ENCODE peak calls at places on chromosome 19, in seven cellular contexts. One of them, this sample, is unnamed.

GRCh38 chr19:18389095-18389735 is 3.3 kb downstream of the GDF15 start:
- DNase-seq in stimulated activated CD4-positive, alpha-beta T cell treated with anti-CD3 and anti-CD28 coated beads, Interleukin-1b, Interleukin-23, amount 100 ng/mL, for 1 hour: no peak
- DNase-seq in AG08396: no peak
- DNase-seq in H9: no peak
- DNase-seq in C1 segment of cervical spinal cord: no peak
- DNase-seq in HT1080: no peak
- DNase-seq in stimulated activated effector memory CD8-positive, alpha-beta T cell treated with anti-CD3 and anti-CD28 coated beads, Interleukin-12 subunit alpha, Interleukin-12 subunit beta, amount 100 ng/mL, for 72 hours: no peak
- DNase-seq in this sample: no peak

GRCh38 chr19:27858981-27859581 is 1353.9 kb downstream of the UQCRFS1 start:
- DNase-seq in stimulated activated effector memory CD8-positive, alpha-beta T cell treated with anti-CD3 and anti-CD28 coated beads, Interleukin-12 subunit alpha, Interleukin-12 subunit beta, amount 100 ng/mL, for 72 hours: no peak
- DNase-seq in H9: no peak
- DNase-seq in HT1080: no peak
- DNase-seq in C1 segment of cervical spinal cord: no peak
- DNase-seq in AG08396: no peak
- DNase-seq in stimulated activated CD4-positive, alpha-beta T cell treated with anti-CD3 and anti-CD28 coated beads, Interleukin-1b, Interleukin-23, amount 100 ng/mL, for 1 hour: no peak
- DNase-seq in this sample: no peak

GRCh38 chr19:10137751-10138682 is 18.3 kb upstream of the EIF3G start:
- DNase-seq in stimulated activated CD4-positive, alpha-beta T cell treated with anti-CD3 and anti-CD28 coated beads, Interleukin-1b, Interleukin-23, amount 100 ng/mL, for 1 hour: no peak
- DNase-seq in C1 segment of cervical spinal cord: peak
- DNase-seq in H9: no peak
- DNase-seq in AG08396: no peak
- DNase-seq in HT1080: no peak
- DNase-seq in stimulated activated effector memory CD8-positive, alpha-beta T cell treated with anti-CD3 and anti-CD28 coated beads, Interleukin-12 subunit alpha, Interleukin-12 subunit beta, amount 100 ng/mL, for 72 hours: no peak
- DNase-seq in this sample: peak

GRCh38 chr19:1254081-1254527 is 5.7 kb downstream of the MIDN start:
- DNase-seq in AG08396: no peak
- DNase-seq in C1 segment of cervical spinal cord: no peak
- DNase-seq in stimulated activated CD4-positive, alpha-beta T cell treated with anti-CD3 and anti-CD28 coated beads, Interleukin-1b, Interleukin-23, amount 100 ng/mL, for 1 hour: no peak
- DNase-seq in stimulated activated effector memory CD8-positive, alpha-beta T cell treated with anti-CD3 and anti-CD28 coated beads, Interleukin-12 subunit alpha, Interleukin-12 subunit beta, amount 100 ng/mL, for 72 hours: no peak
- DNase-seq in H9: no peak
- DNase-seq in HT1080: no peak
- DNase-seq in this sample: peak

GRCh38 chr19:52662631-52663030 is 24.5 kb upstream of the ZNF83 start:
- DNase-seq in C1 segment of cervical spinal cord: no peak
- DNase-seq in H9: no peak
- DNase-seq in stimulated activated effector memory CD8-positive, alpha-beta T cell treated with anti-CD3 and anti-CD28 coated beads, Interleukin-12 subunit alpha, Interleukin-12 subunit beta, amount 100 ng/mL, for 72 hours: no peak
- DNase-seq in AG08396: no peak
- DNase-seq in HT1080: peak
- DNase-seq in stimulated activated CD4-positive, alpha-beta T cell treated with anti-CD3 and anti-CD28 coated beads, Interleukin-1b, Interleukin-23, amount 100 ng/mL, for 1 hour: no peak
- DNase-seq in this sample: no peak

GRCh38 chr19:35135389-35135909 is 590 bp upstream of the LGI4 start:
- DNase-seq in stimulated activated CD4-positive, alpha-beta T cell treated with anti-CD3 and anti-CD28 coated beads, Interleukin-1b, Interleukin-23, amount 100 ng/mL, for 1 hour: peak
- DNase-seq in stimulated activated effector memory CD8-positive, alpha-beta T cell treated with anti-CD3 and anti-CD28 coated beads, Interleukin-12 subunit alpha, Interleukin-12 subunit beta, amount 100 ng/mL, for 72 hours: peak
- DNase-seq in AG08396: peak
- DNase-seq in H9: peak
- DNase-seq in C1 segment of cervical spinal cord: no peak
- DNase-seq in HT1080: peak
- DNase-seq in this sample: peak

GRCh38 chr19:55563261-55563690 is 17.4 kb downstream of the ZNF579 start:
- DNase-seq in HT1080: no peak
- DNase-seq in C1 segment of cervical spinal cord: no peak
- DNase-seq in AG08396: peak
- DNase-seq in stimulated activated CD4-positive, alpha-beta T cell treated with anti-CD3 and anti-CD28 coated beads, Interleukin-1b, Interleukin-23, amount 100 ng/mL, for 1 hour: no peak
- DNase-seq in H9: no peak
- DNase-seq in stimulated activated effector memory CD8-positive, alpha-beta T cell treated with anti-CD3 and anti-CD28 coated beads, Interleukin-12 subunit alpha, Interleukin-12 subunit beta, amount 100 ng/mL, for 72 hours: no peak
- DNase-seq in this sample: no peak

GRCh38 chr19:13920940-13921744 is 15.1 kb downstream of the CC2D1A start:
- DNase-seq in C1 segment of cervical spinal cord: no peak
- DNase-seq in stimulated activated effector memory CD8-positive, alpha-beta T cell treated with anti-CD3 and anti-CD28 coated beads, Interleukin-12 subunit alpha, Interleukin-12 subunit beta, amount 100 ng/mL, for 72 hours: peak
- DNase-seq in AG08396: peak
- DNase-seq in HT1080: peak
- DNase-seq in H9: peak
- DNase-seq in stimulated activated CD4-positive, alpha-beta T cell treated with anti-CD3 and anti-CD28 coated beads, Interleukin-1b, Interleukin-23, amount 100 ng/mL, for 1 hour: no peak
- DNase-seq in this sample: no peak

GRCh38 chr19:46753420-46754155 is 7.3 kb upstream of the STRN4 start:
- DNase-seq in HT1080: no peak
- DNase-seq in stimulated activated effector memory CD8-positive, alpha-beta T cell treated with anti-CD3 and anti-CD28 coated beads, Interleukin-12 subunit alpha, Interleukin-12 subunit beta, amount 100 ng/mL, for 72 hours: peak
- DNase-seq in stimulated activated CD4-positive, alpha-beta T cell treated with anti-CD3 and anti-CD28 coated beads, Interleukin-1b, Interleukin-23, amount 100 ng/mL, for 1 hour: peak
- DNase-seq in C1 segment of cervical spinal cord: no peak
- DNase-seq in H9: peak
- DNase-seq in AG08396: no peak
- DNase-seq in this sample: no peak

GRCh38 chr19:7973883-7974282 is 30.4 kb upstream of the TIMM44 start:
- DNase-seq in C1 segment of cervical spinal cord: no peak
- DNase-seq in AG08396: no peak
- DNase-seq in stimulated activated effector memory CD8-positive, alpha-beta T cell treated with anti-CD3 and anti-CD28 coated beads, Interleukin-12 subunit alpha, Interleukin-12 subunit beta, amount 100 ng/mL, for 72 hours: no peak
- DNase-seq in H9: no peak
- DNase-seq in HT1080: no peak
- DNase-seq in stimulated activated CD4-positive, alpha-beta T cell treated with anti-CD3 and anti-CD28 coated beads, Interleukin-1b, Interleukin-23, amount 100 ng/mL, for 1 hour: no peak
- DNase-seq in this sample: peak

GRCh38 chr19:52492991-52493470 is 34.4 kb upstream of the ZNF808 start:
- DNase-seq in HT1080: no peak
- DNase-seq in stimulated activated effector memory CD8-positive, alpha-beta T cell treated with anti-CD3 and anti-CD28 coated beads, Interleukin-12 subunit alpha, Interleukin-12 subunit beta, amount 100 ng/mL, for 72 hours: no peak
- DNase-seq in stimulated activated CD4-positive, alpha-beta T cell treated with anti-CD3 and anti-CD28 coated beads, Interleukin-1b, Interleukin-23, amount 100 ng/mL, for 1 hour: no peak
- DNase-seq in AG08396: no peak
- DNase-seq in H9: peak
- DNase-seq in C1 segment of cervical spinal cord: no peak
- DNase-seq in this sample: no peak

GRCh38 chr19:48051345-48052033 is 7.6 kb upstream of the CABP5 start:
- DNase-seq in HT1080: no peak
- DNase-seq in C1 segment of cervical spinal cord: no peak
- DNase-seq in H9: no peak
- DNase-seq in AG08396: no peak
- DNase-seq in stimulated activated CD4-positive, alpha-beta T cell treated with anti-CD3 and anti-CD28 coated beads, Interleukin-1b, Interleukin-23, amount 100 ng/mL, for 1 hour: no peak
- DNase-seq in stimulated activated effector memory CD8-positive, alpha-beta T cell treated with anti-CD3 and anti-CD28 coated beads, Interleukin-12 subunit alpha, Interleukin-12 subunit beta, amount 100 ng/mL, for 72 hours: no peak
- DNase-seq in this sample: no peak

GRCh38 chr19:1098177-1099051 is 3.2 kb upstream of the POLR2E start:
- DNase-seq in stimulated activated CD4-positive, alpha-beta T cell treated with anti-CD3 and anti-CD28 coated beads, Interleukin-1b, Interleukin-23, amount 100 ng/mL, for 1 hour: no peak
- DNase-seq in H9: no peak
- DNase-seq in C1 segment of cervical spinal cord: no peak
- DNase-seq in stimulated activated effector memory CD8-positive, alpha-beta T cell treated with anti-CD3 and anti-CD28 coated beads, Interleukin-12 subunit alpha, Interleukin-12 subunit beta, amount 100 ng/mL, for 72 hours: no peak
- DNase-seq in HT1080: no peak
- DNase-seq in AG08396: no peak
- DNase-seq in this sample: no peak

GRCh38 chr19:52270266-52270885 is 989 bp downstream of the ZNF766 start:
- DNase-seq in C1 segment of cervical spinal cord: no peak
- DNase-seq in H9: no peak
- DNase-seq in AG08396: peak
- DNase-seq in stimulated activated effector memory CD8-positive, alpha-beta T cell treated with anti-CD3 and anti-CD28 coated beads, Interleukin-12 subunit alpha, Interleukin-12 subunit beta, amount 100 ng/mL, for 72 hours: peak
- DNase-seq in stimulated activated CD4-positive, alpha-beta T cell treated with anti-CD3 and anti-CD28 coated beads, Interleukin-1b, Interleukin-23, amount 100 ng/mL, for 1 hour: no peak
- DNase-seq in HT1080: peak
- DNase-seq in this sample: no peak

GRCh38 chr19:5753743-5754142 is 30.8 kb downstream of the PRR22 start:
- DNase-seq in C1 segment of cervical spinal cord: no peak
- DNase-seq in stimulated activated CD4-positive, alpha-beta T cell treated with anti-CD3 and anti-CD28 coated beads, Interleukin-1b, Interleukin-23, amount 100 ng/mL, for 1 hour: no peak
- DNase-seq in stimulated activated effector memory CD8-positive, alpha-beta T cell treated with anti-CD3 and anti-CD28 coated beads, Interleukin-12 subunit alpha, Interleukin-12 subunit beta, amount 100 ng/mL, for 72 hours: no peak
- DNase-seq in H9: no peak
- DNase-seq in HT1080: no peak
- DNase-seq in AG08396: no peak
- DNase-seq in this sample: no peak

GRCh38 chr19:11539495-11540365 is 1.1 kb downstream of the CNN1 start:
- DNase-seq in C1 segment of cervical spinal cord: no peak
- DNase-seq in stimulated activated effector memory CD8-positive, alpha-beta T cell treated with anti-CD3 and anti-CD28 coated beads, Interleukin-12 subunit alpha, Interleukin-12 subunit beta, amount 100 ng/mL, for 72 hours: no peak
- DNase-seq in AG08396: peak
- DNase-seq in H9: no peak
- DNase-seq in stimulated activated CD4-positive, alpha-beta T cell treated with anti-CD3 and anti-CD28 coated beads, Interleukin-1b, Interleukin-23, amount 100 ng/mL, for 1 hour: no peak
- DNase-seq in HT1080: no peak
- DNase-seq in this sample: no peak

GRCh38 chr19:29380581-29380980 is 145.2 kb upstream of the VSTM2B start:
- DNase-seq in C1 segment of cervical spinal cord: no peak
- DNase-seq in AG08396: no peak
- DNase-seq in H9: peak
- DNase-seq in HT1080: no peak
- DNase-seq in stimulated activated effector memory CD8-positive, alpha-beta T cell treated with anti-CD3 and anti-CD28 coated beads, Interleukin-12 subunit alpha, Interleukin-12 subunit beta, amount 100 ng/mL, for 72 hours: peak
- DNase-seq in stimulated activated CD4-positive, alpha-beta T cell treated with anti-CD3 and anti-CD28 coated beads, Interleukin-1b, Interleukin-23, amount 100 ng/mL, for 1 hour: no peak
- DNase-seq in this sample: no peak

GRCh38 chr19:1672038-1672768 is 19.8 kb upstream of the TCF3 start:
- DNase-seq in H9: peak
- DNase-seq in HT1080: no peak
- DNase-seq in stimulated activated effector memory CD8-positive, alpha-beta T cell treated with anti-CD3 and anti-CD28 coated beads, Interleukin-12 subunit alpha, Interleukin-12 subunit beta, amount 100 ng/mL, for 72 hours: peak
- DNase-seq in stimulated activated CD4-positive, alpha-beta T cell treated with anti-CD3 and anti-CD28 coated beads, Interleukin-1b, Interleukin-23, amount 100 ng/mL, for 1 hour: peak
- DNase-seq in AG08396: peak
- DNase-seq in C1 segment of cervical spinal cord: no peak
- DNase-seq in this sample: no peak

GRCh38 chr19:30206187-30206586 is 166.0 kb upstream of the ZNF536 start:
- DNase-seq in C1 segment of cervical spinal cord: no peak
- DNase-seq in H9: peak
- DNase-seq in AG08396: no peak
- DNase-seq in stimulated activated effector memory CD8-positive, alpha-beta T cell treated with anti-CD3 and anti-CD28 coated beads, Interleukin-12 subunit alpha, Interleukin-12 subunit beta, amount 100 ng/mL, for 72 hours: no peak
- DNase-seq in HT1080: no peak
- DNase-seq in stimulated activated CD4-positive, alpha-beta T cell treated with anti-CD3 and anti-CD28 coated beads, Interleukin-1b, Interleukin-23, amount 100 ng/mL, for 1 hour: no peak
- DNase-seq in this sample: no peak

GRCh38 chr19:18416778-18417249 is 2.4 kb upstream of the SSBP4 start:
- DNase-seq in HT1080: peak
- DNase-seq in H9: peak
- DNase-seq in AG08396: peak
- DNase-seq in stimulated activated effector memory CD8-positive, alpha-beta T cell treated with anti-CD3 and anti-CD28 coated beads, Interleukin-12 subunit alpha, Interleukin-12 subunit beta, amount 100 ng/mL, for 72 hours: peak
- DNase-seq in C1 segment of cervical spinal cord: no peak
- DNase-seq in stimulated activated CD4-positive, alpha-beta T cell treated with anti-CD3 and anti-CD28 coated beads, Interleukin-1b, Interleukin-23, amount 100 ng/mL, for 1 hour: no peak
- DNase-seq in this sample: peak

GRCh38 chr19:45498411-45499195 is at the start of gene PPM1N:
- DNase-seq in stimulated activated CD4-positive, alpha-beta T cell treated with anti-CD3 and anti-CD28 coated beads, Interleukin-1b, Interleukin-23, amount 100 ng/mL, for 1 hour: no peak
- DNase-seq in HT1080: no peak
- DNase-seq in stimulated activated effector memory CD8-positive, alpha-beta T cell treated with anti-CD3 and anti-CD28 coated beads, Interleukin-12 subunit alpha, Interleukin-12 subunit beta, amount 100 ng/mL, for 72 hours: peak
- DNase-seq in AG08396: peak
- DNase-seq in H9: peak
- DNase-seq in C1 segment of cervical spinal cord: no peak
- DNase-seq in this sample: no peak

GRCh38 chr19:42325896-42326771 is 699 bp downstream of the MEGF8 start:
- DNase-seq in stimulated activated effector memory CD8-positive, alpha-beta T cell treated with anti-CD3 and anti-CD28 coated beads, Interleukin-12 subunit alpha, Interleukin-12 subunit beta, amount 100 ng/mL, for 72 hours: no peak
- DNase-seq in H9: peak
- DNase-seq in C1 segment of cervical spinal cord: no peak
- DNase-seq in AG08396: no peak
- DNase-seq in stimulated activated CD4-positive, alpha-beta T cell treated with anti-CD3 and anti-CD28 coated beads, Interleukin-1b, Interleukin-23, amount 100 ng/mL, for 1 hour: no peak
- DNase-seq in HT1080: no peak
- DNase-seq in this sample: no peak

GRCh38 chr19:45668342-45668871 is 386 bp downstream of the GIPR start:
- DNase-seq in stimulated activated effector memory CD8-positive, alpha-beta T cell treated with anti-CD3 and anti-CD28 coated beads, Interleukin-12 subunit alpha, Interleukin-12 subunit beta, amount 100 ng/mL, for 72 hours: peak
- DNase-seq in stimulated activated CD4-positive, alpha-beta T cell treated with anti-CD3 and anti-CD28 coated beads, Interleukin-1b, Interleukin-23, amount 100 ng/mL, for 1 hour: no peak
- DNase-seq in AG08396: no peak
- DNase-seq in HT1080: no peak
- DNase-seq in C1 segment of cervical spinal cord: no peak
- DNase-seq in H9: no peak
- DNase-seq in this sample: no peak

GRCh38 chr19:48982280-48982679 is 10.8 kb downstream of the GYS1 start:
- DNase-seq in stimulated activated effector memory CD8-positive, alpha-beta T cell treated with anti-CD3 and anti-CD28 coated beads, Interleukin-12 subunit alpha, Interleukin-12 subunit beta, amount 100 ng/mL, for 72 hours: no peak
- DNase-seq in stimulated activated CD4-positive, alpha-beta T cell treated with anti-CD3 and anti-CD28 coated beads, Interleukin-1b, Interleukin-23, amount 100 ng/mL, for 1 hour: no peak
- DNase-seq in HT1080: no peak
- DNase-seq in C1 segment of cervical spinal cord: no peak
- DNase-seq in AG08396: no peak
- DNase-seq in H9: no peak
- DNase-seq in this sample: no peak

GRCh38 chr19:46126086-46126485 is 1.6 kb upstream of the IGFL3 start:
- DNase-seq in AG08396: no peak
- DNase-seq in stimulated activated CD4-positive, alpha-beta T cell treated with anti-CD3 and anti-CD28 coated beads, Interleukin-1b, Interleukin-23, amount 100 ng/mL, for 1 hour: no peak
- DNase-seq in H9: no peak
- DNase-seq in stimulated activated effector memory CD8-positive, alpha-beta T cell treated with anti-CD3 and anti-CD28 coated beads, Interleukin-12 subunit alpha, Interleukin-12 subunit beta, amount 100 ng/mL, for 72 hours: no peak
- DNase-seq in HT1080: no peak
- DNase-seq in C1 segment of cervical spinal cord: no peak
- DNase-seq in this sample: no peak

GRCh38 chr19:8325454-8325853 is 4.2 kb downstream of the RPS28 start:
- DNase-seq in stimulated activated CD4-positive, alpha-beta T cell treated with anti-CD3 and anti-CD28 coated beads, Interleukin-1b, Interleukin-23, amount 100 ng/mL, for 1 hour: no peak
- DNase-seq in stimulated activated effector memory CD8-positive, alpha-beta T cell treated with anti-CD3 and anti-CD28 coated beads, Interleukin-12 subunit alpha, Interleukin-12 subunit beta, amount 100 ng/mL, for 72 hours: no peak
- DNase-seq in H9: no peak
- DNase-seq in C1 segment of cervical spinal cord: no peak
- DNase-seq in AG08396: no peak
- DNase-seq in HT1080: no peak
- DNase-seq in this sample: no peak

GRCh38 chr19:23817519-23817918 is 58.8 kb upstream of the ZNF681 start:
- DNase-seq in stimulated activated effector memory CD8-positive, alpha-beta T cell treated with anti-CD3 and anti-CD28 coated beads, Interleukin-12 subunit alpha, Interleukin-12 subunit beta, amount 100 ng/mL, for 72 hours: peak
- DNase-seq in AG08396: no peak
- DNase-seq in C1 segment of cervical spinal cord: no peak
- DNase-seq in stimulated activated CD4-positive, alpha-beta T cell treated with anti-CD3 and anti-CD28 coated beads, Interleukin-1b, Interleukin-23, amount 100 ng/mL, for 1 hour: no peak
- DNase-seq in H9: peak
- DNase-seq in HT1080: peak
- DNase-seq in this sample: no peak

GRCh38 chr19:43504426-43505185 is at the start of gene PHLDB3:
- DNase-seq in AG08396: no peak
- DNase-seq in H9: peak
- DNase-seq in C1 segment of cervical spinal cord: no peak
- DNase-seq in stimulated activated effector memory CD8-positive, alpha-beta T cell treated with anti-CD3 and anti-CD28 coated beads, Interleukin-12 subunit alpha, Interleukin-12 subunit beta, amount 100 ng/mL, for 72 hours: no peak
- DNase-seq in stimulated activated CD4-positive, alpha-beta T cell treated with anti-CD3 and anti-CD28 coated beads, Interleukin-1b, Interleukin-23, amount 100 ng/mL, for 1 hour: no peak
- DNase-seq in HT1080: no peak
- DNase-seq in this sample: no peak

GRCh38 chr19:23440207-23440606 is 44.9 kb upstream of the ZNF91 start:
- DNase-seq in C1 segment of cervical spinal cord: no peak
- DNase-seq in stimulated activated effector memory CD8-positive, alpha-beta T cell treated with anti-CD3 and anti-CD28 coated beads, Interleukin-12 subunit alpha, Interleukin-12 subunit beta, amount 100 ng/mL, for 72 hours: no peak
- DNase-seq in stimulated activated CD4-positive, alpha-beta T cell treated with anti-CD3 and anti-CD28 coated beads, Interleukin-1b, Interleukin-23, amount 100 ng/mL, for 1 hour: no peak
- DNase-seq in H9: peak
- DNase-seq in HT1080: no peak
- DNase-seq in AG08396: no peak
- DNase-seq in this sample: no peak

GRCh38 chr19:17424743-17425365 is 5.0 kb downstream of the MVB12A start:
- DNase-seq in stimulated activated effector memory CD8-positive, alpha-beta T cell treated with anti-CD3 and anti-CD28 coated beads, Interleukin-12 subunit alpha, Interleukin-12 subunit beta, amount 100 ng/mL, for 72 hours: no peak
- DNase-seq in stimulated activated CD4-positive, alpha-beta T cell treated with anti-CD3 and anti-CD28 coated beads, Interleukin-1b, Interleukin-23, amount 100 ng/mL, for 1 hour: no peak
- DNase-seq in HT1080: no peak
- DNase-seq in H9: peak
- DNase-seq in C1 segment of cervical spinal cord: no peak
- DNase-seq in AG08396: peak
- DNase-seq in this sample: no peak

GRCh38 chr19:18845961-18846360 is 14.2 kb downstream of the UPF1 start:
- DNase-seq in HT1080: no peak
- DNase-seq in AG08396: no peak
- DNase-seq in C1 segment of cervical spinal cord: no peak
- DNase-seq in stimulated activated effector memory CD8-positive, alpha-beta T cell treated with anti-CD3 and anti-CD28 coated beads, Interleukin-12 subunit alpha, Interleukin-12 subunit beta, amount 100 ng/mL, for 72 hours: no peak
- DNase-seq in H9: no peak
- DNase-seq in stimulated activated CD4-positive, alpha-beta T cell treated with anti-CD3 and anti-CD28 coated beads, Interleukin-1b, Interleukin-23, amount 100 ng/mL, for 1 hour: no peak
- DNase-seq in this sample: no peak

GRCh38 chr19:343941-344624 is 513 bp downstream of the MIER2 start:
- DNase-seq in H9: no peak
- DNase-seq in C1 segment of cervical spinal cord: no peak
- DNase-seq in stimulated activated CD4-positive, alpha-beta T cell treated with anti-CD3 and anti-CD28 coated beads, Interleukin-1b, Interleukin-23, amount 100 ng/mL, for 1 hour: peak
- DNase-seq in stimulated activated effector memory CD8-positive, alpha-beta T cell treated with anti-CD3 and anti-CD28 coated beads, Interleukin-12 subunit alpha, Interleukin-12 subunit beta, amount 100 ng/mL, for 72 hours: peak
- DNase-seq in HT1080: no peak
- DNase-seq in AG08396: peak
- DNase-seq in this sample: no peak